ENCODE peak calls at places on chromosome X, in five cellular contexts. G is T-helper 2 cell; J is hepatocyte; T is body of pancreas; F is stimulated activated CD4-positive, alpha-beta T cell treated with anti-CD3 and anti-CD28 coated beads, TNF-alpha, amount 100 ng/mL, for 4 hours. D is an unnamed sample.

GRCh38 chrX:124373348-124373747 is 27.0 kb downstream of the SH2D1A start:
- DNase-seq in G (no peak), J (no peak), T (no peak), F (no peak), D (no peak)

GRCh38 chrX:1767026-1767425 is 152.2 kb downstream of the ASMT start:
- DNase-seq in G (no peak), J (no peak), T (no peak), F (no peak), D (no peak)

GRCh38 chrX:48972214-48973164 is 845 bp upstream of the KCND1 start:
- DNase-seq in G (no peak), J (peak), T (peak), F (no peak), D (peak)

GRCh38 chrX:127389900-127390299 is 570.4 kb downstream of the PRR32 start:
- DNase-seq in G (no peak), J (no peak), T (no peak), F (no peak), D (no peak)

GRCh38 chrX:118208476-118208875 is 91.9 kb upstream of the KLHL13 start:
- DNase-seq in G (no peak), J (no peak), T (no peak), F (no peak), D (no peak)

GRCh38 chrX:138057883-138058282 is 492.0 kb downstream of the ZIC3 start:
- DNase-seq in G (no peak), J (no peak), T (no peak), F (no peak), D (no peak)

GRCh38 chrX:2894885-2895292 is 34.2 kb downstream of the ARSD start:
- DNase-seq in G (no peak), J (peak), T (peak), F (no peak), D (no peak)

GRCh38 chrX:51894697-51895336 is 1.4 kb downstream of the MAGED1 start:
- DNase-seq in G (no peak), J (peak), T (peak), F (no peak), D (peak)

GRCh38 chrX:100745806-100746537 is 14.1 kb upstream of the SYTL4 start:
- DNase-seq in G (no peak), J (no peak), T (no peak), F (no peak), D (peak)

GRCh38 chrX:16592194-16592770 is 57.7 kb upstream of the S100G start:
- DNase-seq in G (no peak), J (no peak), T (no peak), F (no peak), D (no peak)

GRCh38 chrX:36214924-36215323 is 295.4 kb downstream of the CFAP47 start:
- DNase-seq in G (no peak), J (no peak), T (no peak), F (no peak), D (no peak)

GRCh38 chrX:41333994-41334865 is at the start of gene DDX3X:
- DNase-seq in G (peak), J (peak), T (peak), F (peak), D (peak)

GRCh38 chrX:77087529-77088169 is 359.5 kb upstream of the FGF16 start:
- DNase-seq in G (no peak), J (peak), T (peak), F (no peak), D (peak)

D was measured in astrocyte of the spinal cord.